ENCODE peak calls at places on chromosomes 2 and 18, in five cellular contexts. M is prostate gland, E is stomach, D is heart left ventricle, B is IMR-90. R is an unnamed sample.

GRCh38 chr2:70941701-70942100 is 6.0 kb downstream of the ATP6V1B1 start:
- DNase-seq in M (no peak), E (no peak), D (no peak), B (no peak), R (peak; percentile 53)

GRCh38 chr2:113240915-113241911 is 37.5 kb downstream of the PAX8 start:
- DNase-seq in M (no peak), E (peak; percentile 56), D (no peak), B (peak; percentile 99), R (peak; percentile 89)

GRCh38 chr2:69893684-69894481 is at the start of gene SNRNP27:
- DNase-seq in M (peak; percentile 65), E (peak; percentile 79), D (peak; percentile 88), B (peak; percentile 83), R (peak; percentile 96)

GRCh38 chr2:211512746-211513145 is 956.3 kb downstream of the CPS1 start:
- DNase-seq in M (no peak), E (no peak), D (no peak), B (no peak), R (no peak)

GRCh38 chr2:19426941-19427340 is 68.5 kb upstream of the OSR1 start:
- DNase-seq in M (no peak), E (no peak), D (no peak), B (no peak), R (no peak)

GRCh38 chr2:67790622-67791021 is 272.2 kb downstream of the C1D start:
- DNase-seq in M (no peak), E (no peak), D (no peak), B (peak; percentile 95), R (no peak)

GRCh38 chr2:202687276-202687675 is 52.5 kb downstream of the FAM117B start:
- DNase-seq in M (no peak), E (no peak), D (no peak), B (peak; percentile 32), R (no peak)

GRCh38 chr18:48521723-48522122 is 17.1 kb upstream of the CTIF start:
- DNase-seq in M (no peak), E (no peak), D (no peak), B (no peak), R (no peak)

GRCh38 chr2:64617631-64618151 is 36.0 kb downstream of the SERTAD2 start:
- DNase-seq in M (no peak), E (peak; percentile 20), D (no peak), B (no peak), R (peak; percentile 82)

GRCh38 chr2:157592983-157593382 is 35.7 kb downstream of the ACVR1C start:
- DNase-seq in M (no peak), E (no peak), D (no peak), B (peak; percentile 8), R (no peak)

GRCh38 chr2:117126656-117127055 is 687.8 kb upstream of the DDX18 start:
- DNase-seq in M (no peak), E (no peak), D (no peak), B (no peak), R (no peak)

GRCh38 chr2:197700960-197701359 is 4.2 kb upstream of the MARS2 start:
- DNase-seq in M (no peak), E (no peak), D (no peak), B (no peak), R (no peak)

GRCh38 chr2:158045362-158045761 is 56.3 kb upstream of the UPP2 start:
- DNase-seq in M (no peak), E (no peak), D (no peak), B (no peak), R (no peak)

GRCh38 chr2:171086352-171087290 is 74.1 kb downstream of the TLK1 start:
- DNase-seq in M (peak; percentile 16), E (peak; percentile 34), D (no peak), B (peak; percentile 68), R (no peak)

GRCh38 chr2:12330916-12331315 is 385.8 kb upstream of the TRIB2 start:
- DNase-seq in M (no peak), E (no peak), D (no peak), B (peak; percentile 80), R (no peak)

GRCh38 chr18:47680488-47680887 is 250.0 kb downstream of the SMAD2 start:
- DNase-seq in M (no peak), E (no peak), D (no peak), B (no peak), R (no peak)

GRCh38 chr2:239300871-239301742 is 99.7 kb downstream of the HDAC4 start:
- DNase-seq in M (no peak), E (peak; percentile 21), D (no peak), B (no peak), R (peak; percentile 84)

GRCh38 chr2:148546270-148546669 is 98.3 kb upstream of the EPC2 start:
- DNase-seq in M (no peak), E (no peak), D (no peak), B (no peak), R (no peak)

GRCh38 chr2:181324912-181325311 is 132.3 kb upstream of the ITGA4 start:
- DNase-seq in M (no peak), E (no peak), D (no peak), B (no peak), R (no peak)

GRCh38 chr2:197777823-197778407 is 7.2 kb downstream of the BOLL start:
- DNase-seq in M (no peak), E (no peak), D (no peak), B (peak; percentile 51), R (no peak)

GRCh38 chr2:6883448-6884122 is 6.0 kb downstream of the RSAD2 start:
- DNase-seq in M (no peak), E (no peak), D (no peak), B (no peak), R (no peak)

GRCh38 chr2:43178602-43179542 is 47.5 kb downstream of the ZFP36L2 start:
- DNase-seq in M (peak; percentile 81), E (peak; percentile 81), D (peak; percentile 85), B (peak; percentile 82), R (peak; percentile 78)

GRCh38 chr2:96329416-96329815 is 4.3 kb downstream of the ITPRIPL1 start:
- DNase-seq in M (no peak), E (no peak), D (no peak), B (peak; percentile 48), R (no peak)

GRCh38 chr2:183001948-183002347 is 36.3 kb downstream of the NCKAP1 start:
- DNase-seq in M (no peak), E (no peak), D (no peak), B (no peak), R (no peak)

GRCh38 chr2:234348081-234348480 is 148.8 kb downstream of the ARL4C start:
- DNase-seq in M (no peak), E (no peak), D (no peak), B (no peak), R (no peak)

GRCh38 chr18:63818212-63818611 is 43.0 kb downstream of the SERPINB7 start:
- DNase-seq in M (no peak), E (no peak), D (no peak), B (no peak), R (no peak)

GRCh38 chr2:62857139-62857931 is 151.8 kb downstream of the EHBP1 start:
- DNase-seq in M (no peak), E (no peak), D (no peak), B (no peak), R (no peak)

GRCh38 chr18:2354292-2354691 is 217.0 kb downstream of the METTL4 start:
- DNase-seq in M (no peak), E (no peak), D (no peak), B (no peak), R (no peak)

GRCh38 chr2:127887452-127888219 is 1.9 kb upstream of the AMMECR1L start:
- DNase-seq in M (no peak), E (no peak), D (no peak), B (no peak), R (no peak)

GRCh38 chr2:1997409-1997808 is 253.1 kb upstream of the PXDN start:
- DNase-seq in M (no peak), E (peak; percentile 37), D (no peak), B (no peak), R (no peak)

GRCh38 chr2:175206866-175207265 is 25.4 kb upstream of the ATP5MC3 start:
- DNase-seq in M (no peak), E (no peak), D (no peak), B (no peak), R (no peak)

GRCh38 chr2:8819194-8819593 is 18.2 kb downstream of the KIDINS220 start:
- DNase-seq in M (no peak), E (no peak), D (no peak), B (peak; percentile 55), R (no peak)

GRCh38 chr18:25351280-25351772 is 640 bp downstream of the ZNF521 start:
- DNase-seq in M (no peak), E (no peak), D (no peak), B (peak; percentile 1), R (no peak)

GRCh38 chr2:240902615-240903041 is 3.5 kb upstream of the CROCC2 start:
- DNase-seq in M (no peak), E (no peak), D (peak; percentile 37), B (no peak), R (no peak)

GRCh38 chr2:176281267-176281666 is 12.0 kb downstream of the MTX2 start:
- DNase-seq in M (no peak), E (no peak), D (no peak), B (peak; percentile 61), R (no peak)

GRCh38 chr18:76875390-76876330 is 53.3 kb downstream of the ZNF236 start:
- DNase-seq in M (peak; percentile 26), E (peak; percentile 57), D (no peak), B (peak; percentile 43), R (no peak)
- TF ChIP-seq POLR2A in M (no peak), E (no peak), D (no peak), B (no peak), R (no peak)

DNA sequence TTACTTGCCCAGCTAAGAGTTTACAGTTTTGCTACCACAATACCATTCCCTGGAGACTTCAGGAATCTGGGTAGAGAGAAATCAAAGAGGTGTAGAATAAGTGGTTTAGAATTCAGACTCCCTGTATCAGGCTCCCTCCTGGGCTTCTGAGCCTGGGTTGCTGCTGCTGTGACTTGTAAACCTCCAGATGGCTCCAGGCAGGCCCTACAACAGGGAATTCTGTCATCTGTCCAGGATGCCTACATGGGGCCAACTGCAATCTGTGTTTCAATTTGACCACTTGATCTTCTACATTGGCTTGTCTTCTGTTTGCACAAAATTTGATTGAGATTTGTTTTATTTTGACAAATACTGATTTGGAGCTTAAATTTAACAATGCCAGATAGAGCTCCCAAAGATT is 183.9 kb downstream of the RAD51AP2 start:
- DNase-seq in M (no peak), E (no peak), D (no peak), B (no peak), R (no peak)
- TF ChIP-seq CTCF in M (no peak), E (no peak), D (no peak), B (no peak), R (no peak)

DNA sequence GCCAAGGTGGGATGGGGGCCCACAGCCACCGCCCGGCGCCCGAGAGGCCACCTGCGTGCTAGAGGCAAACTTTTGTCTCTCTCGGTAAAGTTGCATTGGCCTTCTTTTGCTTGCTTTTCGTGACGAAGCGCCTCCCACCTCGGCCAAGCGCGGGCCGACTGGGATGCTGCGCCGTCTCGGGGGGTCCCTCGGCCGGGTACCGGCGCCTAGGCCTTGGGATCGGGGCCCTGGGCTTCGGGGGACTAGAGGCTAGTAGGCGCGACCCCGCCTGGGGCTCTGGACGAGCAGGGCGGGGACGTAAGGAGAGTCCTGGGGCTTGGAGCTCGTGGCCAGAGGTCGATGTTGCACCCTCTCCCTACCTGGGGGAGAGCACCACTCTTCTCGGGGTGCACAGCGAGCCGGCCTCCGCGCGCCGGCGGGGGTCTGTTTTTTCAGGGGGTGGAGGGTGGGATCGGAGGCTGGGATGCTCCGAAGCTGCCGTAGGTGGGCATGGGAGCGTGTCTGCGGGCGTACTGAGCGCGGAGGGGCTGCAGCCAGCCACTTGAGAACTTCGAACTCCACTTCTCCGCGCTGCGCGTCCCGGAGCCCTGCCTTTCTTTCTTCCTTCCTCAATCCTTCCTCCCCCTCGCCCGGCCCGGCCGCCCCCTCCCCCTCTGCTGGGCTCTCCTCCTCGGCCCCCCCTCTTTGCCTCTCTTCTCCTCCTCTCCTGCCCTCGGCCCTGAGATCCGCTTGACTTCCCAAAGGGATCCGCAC is 710 bp downstream of the GLI2 start:
- DNase-seq in M (no peak), E (peak; percentile 25), D (peak; percentile 64), B (no peak), R (peak; percentile 87)
- H3K4me3 ChIP-seq in M (peak overlapping the region; percentile 37), E (peak overlapping the region; percentile 56), D (peak overlapping the region; percentile 24), B (peak overlapping the region; percentile 93), R (peak overlapping the region; percentile 37)

GRCh38 chr2:233079953-233080835 is 20.1 kb downstream of the INPP5D start:
- DNase-seq in M (no peak), E (no peak), D (no peak), B (no peak), R (no peak)
- TF ChIP-seq POLR2A in M (no peak), E (no peak), D (no peak), B (no peak), R (no peak)